ENCODE peak calls at places on chromosomes 13 and 19, in eight cellular contexts. J, U, I, Q, V, G, H and L are unnamed samples.
A peak's percentile ranks its signal among the peaks of the same experiment; 100 is the strongest.

GRCh38 chr13:62360609-62361008 is 945.0 kb upstream of the PCDH20 start:
- DNase-seq in J (no peak), U (no peak), I (no peak), Q (no peak), V (no peak), G (no peak), H (no peak), L (no peak)

GRCh38 chr13:27131202-27131623 is 40.4 kb downstream of the USP12 start:
- DNase-seq in J (peak; percentile 87), U (no peak), I (no peak), Q (peak; percentile 54), V (peak; percentile 7), G (no peak), H (no peak), L (peak; percentile 62)

GRCh38 chr13:108828053-108828806 is 198.8 kb downstream of the MYO16 start:
- DNase-seq in J (no peak), U (no peak), I (no peak), Q (no peak), V (no peak), G (no peak), H (no peak), L (no peak)

GRCh38 chr19:12872941-12873890 is 8.0 kb downstream of the DNASE2 start:
- DNase-seq in J (peak; percentile 91), U (no peak), I (peak; percentile 68), Q (peak; percentile 31), V (peak; percentile 53), G (peak; percentile 21), H (no peak), L (peak; percentile 84)

GRCh38 chr13:25170554-25171107 is 1.5 kb downstream of the AMER2 start:
- DNase-seq in J (no peak), U (no peak), I (peak; percentile 36), Q (no peak), V (no peak), G (peak; percentile 67), H (no peak), L (no peak)

GRCh38 chr13:46229251-46229650 is 17.5 kb downstream of the LRRC63 start:
- DNase-seq in J (peak; percentile 26), U (no peak), I (no peak), Q (no peak), V (no peak), G (no peak), H (no peak), L (no peak)

GRCh38 chr13:95684463-95684862 is 7.5 kb downstream of the DNAJC3 start:
- DNase-seq in J (no peak), U (peak; percentile 31), I (no peak), Q (no peak), V (no peak), G (no peak), H (no peak), L (no peak)

GRCh38 chr13:42990147-42990990 is 1.7 kb downstream of the EPSTI1 start:
- DNase-seq in J (no peak), U (no peak), I (no peak), Q (no peak), V (peak; percentile 17), G (no peak), H (no peak), L (peak; percentile 43)

GRCh38 chr13:47112205-47112896 is 215.5 kb upstream of the HTR2A start:
- DNase-seq in J (peak; percentile 71), U (no peak), I (no peak), Q (no peak), V (no peak), G (peak; percentile 65), H (no peak), L (no peak)

GRCh38 chr13:44703371-44703770 is 127.2 kb upstream of the TSC22D1 start:
- DNase-seq in J (peak; percentile 38), U (no peak), I (no peak), Q (no peak), V (no peak), G (no peak), H (no peak), L (peak; percentile 88)

GRCh38 chr13:46386996-46387851 is at the start of gene RUBCNL:
- DNase-seq in J (peak; percentile 63), U (peak; percentile 79), I (peak; percentile 78), Q (peak; percentile 22), V (peak; percentile 13), G (peak; percentile 84), H (peak; percentile 31), L (peak; percentile 9)

GRCh38 chr19:3573858-3574637 is 1.3 kb downstream of the HMG20B start:
- DNase-seq in J (peak; percentile 97), U (peak; percentile 95), I (peak; percentile 78), Q (peak; percentile 71), V (peak; percentile 78), G (peak; percentile 98), H (peak; percentile 77), L (peak; percentile 94)

GRCh38 chr13:20340759-20341161 is 108.6 kb upstream of the GJB6 start:
- DNase-seq in J (no peak), U (peak; percentile 78), I (no peak), Q (no peak), V (no peak), G (no peak), H (no peak), L (peak; percentile 74)

GRCh38 chr13:26861951-26862350 is 101.4 kb upstream of the GPR12 start:
- DNase-seq in J (no peak), U (no peak), I (no peak), Q (no peak), V (no peak), G (no peak), H (no peak), L (no peak)

GRCh38 chr13:79435549-79435948 is 29.5 kb upstream of the RBM26 start:
- DNase-seq in J (peak; percentile 74), U (no peak), I (no peak), Q (no peak), V (no peak), G (no peak), H (peak; percentile 37), L (peak; percentile 70)

GRCh38 chr13:25602206-25602605 is 230.4 kb downstream of the ATP8A2 start:
- DNase-seq in J (no peak), U (no peak), I (no peak), Q (no peak), V (no peak), G (no peak), H (no peak), L (no peak)